ENCODE peak calls at places on chromosome 17, in five cellular contexts. Y is SW480, K is AG08395, A is HCT116, H is trophoblast cell. F is an unnamed sample.

GRCh38 chr17:32998111-32998892 is 6.7 kb downstream of the SPACA3 start:
- DNase-seq in Y (peak; percentile 77), K (peak; percentile 87), A (peak; percentile 55), H (peak; percentile 71), F (peak; percentile 72)

GRCh38 chr17:35743911-35744328 is 9.1 kb downstream of the GAS2L2 start:
- DNase-seq in Y (peak; percentile 13), K (peak; percentile 63), A (no peak), H (peak; percentile 9), F (peak; percentile 54)

GRCh38 chr17:8888704-8889302 is 21.3 kb upstream of the PIK3R6 start:
- DNase-seq in Y (no peak), K (no peak), A (no peak), H (no peak), F (no peak)

GRCh38 chr17:30263552-30264333 is 28.0 kb downstream of the BLMH start:
- DNase-seq in Y (no peak), K (no peak), A (no peak), H (no peak), F (no peak)

GRCh38 chr17:57900991-57901743 is 51.3 kb upstream of the MRPS23 start:
- DNase-seq in Y (no peak), K (no peak), A (no peak), H (no peak), F (peak; percentile 85)

GRCh38 chr17:36598951-36599401 is 2.4 kb upstream of the MRM1 start:
- DNase-seq in Y (no peak), K (no peak), A (no peak), H (no peak), F (no peak)

GRCh38 chr17:20086416-20087074 is 77.4 kb downstream of the SPECC1 start:
- DNase-seq in Y (no peak), K (no peak), A (no peak), H (peak; percentile 79), F (peak; percentile 1)

GRCh38 chr17:79626156-79626890 is 15.5 kb upstream of the RBFOX3 start:
- DNase-seq in Y (no peak), K (no peak), A (no peak), H (no peak), F (no peak)

GRCh38 chr17:81865733-81866439 is 5.3 kb downstream of the ARHGDIA start:
- DNase-seq in Y (peak; percentile 76), K (no peak), A (no peak), H (no peak), F (peak; percentile 97)

GRCh38 chr17:71799657-71800056 is 321.2 kb upstream of the SOX9 start:
- DNase-seq in Y (no peak), K (no peak), A (no peak), H (no peak), F (no peak)

GRCh38 chr17:41928693-41929251 is 1.6 kb upstream of the ODAD4 start:
- DNase-seq in Y (no peak), K (no peak), A (no peak), H (no peak), F (no peak)

GRCh38 chr17:8629371-8630226 is 926 bp downstream of the MYH10 start:
- DNase-seq in Y (no peak), K (peak; percentile 32), A (no peak), H (no peak), F (no peak)

GRCh38 chr17:48054238-48055185 is 6.4 kb downstream of the NFE2L1 start:
- DNase-seq in Y (no peak), K (peak; percentile 63), A (no peak), H (peak; percentile 26), F (peak; percentile 88)

GRCh38 chr17:9994761-9995160 is 89.7 kb upstream of the RCVRN start:
- DNase-seq in Y (no peak), K (no peak), A (no peak), H (peak; percentile 38), F (no peak)